ENCODE peak calls at places on chromosomes 16 and 17, in four cellular contexts. Q, W, L and U are unnamed samples.

GRCh38 chr16:67114793-67115192 is 5.1 kb downstream of the PHAF1 start:
- DNase-seq in Q (no peak), W (no peak), L (no peak), U (no peak)

GRCh38 chr17:17206913-17207368 is 808 bp upstream of the PLD6 start:
- DNase-seq in L (no peak), Q (no peak), W (no peak), U (no peak)

GRCh38 chr17:41801374-41802062 is 10.2 kb downstream of the P3H4 start:
- DNase-seq in Q (peak; percentile 84), W (peak; percentile 77), L (peak; percentile 83), U (no peak)

GRCh38 chr16:14007460-14007859 is 63.7 kb upstream of the MRTFB start:
- DNase-seq in Q (no peak), W (no peak), L (no peak), U (peak; percentile 59)

GRCh38 chr16:57134982-57135381 is 42.6 kb downstream of the CPNE2 start:
- DNase-seq in L (no peak), Q (no peak), W (no peak), U (no peak)

GRCh38 chr16:86975445-86975844 is 341.7 kb downstream of the C16orf95 start:
- DNase-seq in L (no peak), Q (no peak), W (no peak), U (no peak)

GRCh38 chr16:30377812-30378235 is 3.2 kb downstream of the MYL11 start:
- DNase-seq in W (peak; percentile 96), L (peak; percentile 98), Q (peak; percentile 95), U (no peak)

GRCh38 chr17:81230043-81230820 is 7.5 kb upstream of the CEP131 start:
- DNase-seq in W (no peak), Q (no peak), L (peak; percentile 25), U (no peak)

GRCh38 chr17:35849469-35850348 is 19.0 kb downstream of the HEATR9 start:
- DNase-seq in Q (no peak), L (peak; percentile 38), W (no peak), U (peak; percentile 34)

GRCh38 chr17:2796164-2797140 is at the start of gene RAP1GAP2:
- DNase-seq in L (peak; percentile 71), W (no peak), Q (no peak), U (no peak)

GRCh38 chr17:2798188-2798587 is 1.9 kb downstream of the RAP1GAP2 start:
- DNase-seq in L (no peak), Q (no peak), W (no peak), U (no peak)

GRCh38 chr17:2797632-2798031 is 1.4 kb downstream of the RAP1GAP2 start:
- DNase-seq in W (no peak), Q (no peak), L (peak; percentile 37), U (no peak)

GRCh38 chr17:2798679-2799078 is 2.4 kb downstream of the RAP1GAP2 start:
- DNase-seq in Q (no peak), L (no peak), W (no peak), U (no peak)

GRCh38 chr17:2797226-2797625 is 988 bp downstream of the RAP1GAP2 start:
- DNase-seq in L (no peak), W (no peak), Q (no peak), U (no peak)
- H3K4me3 ChIP-seq in L (no peak overlapping the region), W (no peak overlapping the region), Q (no peak overlapping the region), U (no peak overlapping the region)

DNA sequence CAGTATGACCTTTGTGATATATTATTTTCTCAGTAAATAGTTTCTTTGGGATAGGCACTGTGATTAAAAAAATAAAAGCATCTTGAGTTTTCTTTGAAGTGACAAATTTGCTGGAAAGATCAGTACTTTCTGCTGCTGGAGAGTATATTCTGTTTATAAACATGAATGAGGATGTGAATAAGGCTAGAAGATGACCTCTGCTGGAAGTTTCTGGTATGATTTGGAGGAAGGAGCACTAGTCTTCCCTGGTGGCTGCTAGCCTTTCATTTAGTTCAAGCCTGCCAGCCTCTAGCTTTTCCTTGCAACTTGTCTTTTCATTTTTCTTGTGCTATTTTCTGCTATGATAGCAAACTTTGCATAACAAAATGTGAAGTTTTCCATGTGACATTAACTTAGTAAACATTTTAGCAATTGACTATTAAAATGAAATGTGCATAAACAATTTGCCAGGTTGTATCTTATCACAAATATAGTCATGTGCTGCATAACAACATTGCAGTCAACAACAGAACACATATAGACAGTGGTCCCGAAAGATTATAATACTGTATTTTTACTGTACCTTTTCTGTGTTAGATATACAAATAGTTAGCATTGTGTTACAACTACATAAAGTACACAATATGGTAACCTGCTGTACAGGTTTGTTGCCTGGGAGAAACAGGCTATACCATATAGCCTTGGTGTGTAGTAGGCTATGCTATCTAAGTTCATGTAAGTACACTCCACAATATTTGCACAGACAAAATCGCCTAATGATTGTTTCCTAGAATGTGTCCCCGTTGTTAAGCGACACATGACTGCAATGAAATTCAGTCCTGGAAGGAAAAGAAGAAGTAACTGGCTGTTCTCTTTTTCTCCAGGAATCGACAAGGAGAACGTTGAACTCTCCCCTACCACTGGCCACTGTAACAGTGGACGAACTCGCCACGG is 18.1 kb upstream of the RAB11FIP4 start:
- DNase-seq in L (no peak), W (no peak), Q (no peak), U (peak; percentile 32)
- TF ChIP-seq CTCF in L (peak; percentile 34), W (no peak), Q (peak; percentile 38), U (peak; percentile 67)

GRCh38 chr16:54926166-54926838 is 4.4 kb upstream of the IRX5 start:
- DNase-seq in L (no peak), W (no peak), Q (no peak), U (peak; percentile 33)

GRCh38 chr16:54929090-54930033 is 1.3 kb upstream of the IRX5 start:
- DNase-seq in Q (peak; percentile 99), L (peak; percentile 100), W (peak; percentile 100), U (peak; percentile 95)

GRCh38 chr16:54927125-54928015 is 3.3 kb upstream of the IRX5 start:
- DNase-seq in W (no peak), Q (no peak), L (no peak), U (no peak)

GRCh38 chr16:54928421-54929089 is 2.1 kb upstream of the IRX5 start:
- DNase-seq in L (peak; percentile 88), Q (peak; percentile 51), W (peak; percentile 54), U (no peak)

DNA sequence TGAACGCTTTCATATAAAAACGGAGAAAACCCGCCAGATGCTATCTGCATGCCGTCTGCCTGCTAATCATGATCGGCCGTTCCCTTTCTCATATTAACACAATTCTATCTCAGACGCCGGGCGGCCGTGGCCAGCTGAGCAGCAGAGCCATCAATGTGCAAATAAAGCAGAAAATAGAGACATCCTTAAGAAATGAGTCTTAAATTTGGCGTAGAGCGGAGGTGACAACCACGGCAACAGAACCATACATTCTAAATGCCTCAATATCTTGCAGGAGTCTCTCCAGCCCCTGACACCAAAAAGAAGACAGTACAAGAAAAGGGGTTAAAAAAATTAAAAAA is 2.7 kb upstream of the IRX5 start:
- DNase-seq in Q (no peak), L (no peak), W (no peak), U (no peak)
- H3K4me3 ChIP-seq in Q (peak overlapping the region; percentile 70), L (peak overlapping the region; percentile 61), W (peak overlapping the region; percentile 59), U (peak overlapping the region; percentile 79)

DNA sequence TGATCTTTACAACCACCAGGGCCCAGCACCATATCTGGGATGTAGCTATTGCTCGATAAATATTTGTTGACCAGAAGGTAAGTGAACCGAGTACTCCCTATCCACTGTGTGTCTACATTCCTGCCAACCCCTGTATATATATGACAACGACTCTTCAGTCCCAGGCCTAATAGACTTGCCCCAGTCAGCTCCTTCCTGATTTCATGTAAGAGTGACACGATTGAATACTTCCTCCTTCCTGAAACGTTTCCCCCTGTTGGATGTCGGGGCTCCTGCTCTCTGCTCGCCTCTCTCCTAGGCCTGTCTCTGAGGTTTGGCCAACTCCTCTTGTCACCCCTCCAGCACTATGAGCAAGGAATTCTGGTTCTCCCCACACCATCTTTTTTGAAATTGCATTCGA is 178.8 kb downstream of the PRKCA start:
- DNase-seq in L (no peak), Q (no peak), W (no peak), U (no peak)
- TF ChIP-seq CTCF in L (no peak), Q (no peak), W (no peak), U (no peak)

GRCh38 chr17:51423421-51424160 is 163.2 kb downstream of the UTP18 start:
- DNase-seq in L (no peak), W (no peak), Q (no peak), U (no peak)
- H3K4me3 ChIP-seq in L (no peak overlapping the region), W (no peak overlapping the region), Q (no peak overlapping the region), U (no peak overlapping the region)

GRCh38 chr17:28426081-28426519 is 20.1 kb upstream of the SLC46A1 start:
- DNase-seq in W (no peak), L (no peak), Q (no peak), U (no peak)
- TF ChIP-seq CTCF in W (no peak), L (no peak), Q (no peak), U (peak; percentile 31)

DNA sequence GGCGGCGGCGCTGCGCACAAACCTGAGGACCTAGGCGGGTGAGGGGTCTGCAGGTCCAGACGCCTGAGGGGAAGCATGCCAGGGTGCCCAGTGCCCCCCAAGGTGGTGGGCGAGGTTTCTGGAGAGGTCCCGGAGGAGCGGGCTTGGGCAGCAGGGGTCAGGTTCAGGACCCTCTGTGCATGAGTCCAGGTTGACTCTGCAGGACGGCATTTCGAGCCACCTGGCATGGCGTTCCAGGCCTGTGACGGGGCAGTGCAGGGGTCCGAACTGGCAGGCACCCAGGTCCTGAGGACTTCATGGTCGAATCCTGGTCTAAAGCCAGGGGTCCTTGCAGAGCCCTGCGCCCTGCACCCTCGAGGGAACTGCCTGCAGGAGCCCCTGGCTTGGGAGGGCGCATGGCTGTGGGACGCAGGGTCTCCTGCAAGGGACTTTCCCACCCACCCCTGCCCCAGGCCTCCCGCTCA is 3.5 kb downstream of the SLC16A3 start:
- DNase-seq in Q (no peak), W (no peak), L (no peak), U (no peak)
- H3K4me3 ChIP-seq in Q (peak overlapping the region; percentile 47), W (peak overlapping the region; percentile 50), L (peak overlapping the region; percentile 74), U (peak overlapping the region; percentile 88)

DNA sequence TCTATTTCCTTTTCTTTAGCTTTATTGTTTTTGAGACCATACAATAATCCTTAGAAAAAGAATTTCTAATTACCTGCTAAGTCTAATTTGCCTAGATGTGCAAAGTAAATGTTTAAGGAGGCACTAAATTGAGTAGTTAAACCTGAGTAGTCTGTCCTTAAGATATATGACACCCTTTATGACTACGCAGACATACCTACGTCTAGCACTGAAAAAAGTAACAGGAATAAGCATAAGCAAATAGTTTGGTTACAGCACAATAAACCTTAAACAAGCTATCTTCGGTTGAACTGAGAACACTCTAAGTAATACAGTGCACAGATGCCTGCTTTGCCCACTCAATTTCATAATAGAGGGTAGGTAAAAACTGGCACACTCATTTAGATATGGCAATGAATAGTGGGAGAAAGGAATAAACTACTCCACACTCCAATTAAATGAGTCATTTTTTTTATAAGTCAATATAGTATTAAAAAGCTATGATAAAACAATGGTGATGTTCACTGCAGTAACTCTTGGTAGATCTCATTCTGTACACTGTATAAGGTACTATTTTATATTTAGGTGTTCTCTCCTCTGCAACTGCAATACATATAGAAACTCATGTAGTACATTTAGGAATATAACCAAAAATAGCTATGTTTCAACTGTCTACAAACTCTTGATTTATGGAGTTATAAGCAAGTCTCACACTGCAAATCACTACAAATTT is 19.7 kb upstream of the INTS2 start:
- DNase-seq in W (no peak), L (no peak), Q (no peak), U (no peak)
- TF ChIP-seq CTCF in W (no peak), L (no peak), Q (no peak), U (no peak)

GRCh38 chr17:78883533-78884131 is 19.4 kb downstream of the CEP295NL start:
- DNase-seq in W (peak; percentile 88), L (peak; percentile 89), Q (peak; percentile 88), U (peak; percentile 82)
- H3K4me3 ChIP-seq in W (peak overlapping the region; percentile 29), L (peak overlapping the region; percentile 6), Q (peak overlapping the region; percentile 24), U (peak overlapping the region; percentile 35)